ENCODE peak calls at places on chromosomes 4 and X, in five cellular contexts. X is coronary artery, F is A549, O is WTC11, W is right lobe of liver. V is an unnamed sample.

GRCh38 chr4:164441131-164441530 is 312.8 kb upstream of the SMIM31 start:
- DNase-seq in F (no peak), X (no peak), W (no peak), O (no peak), V (no peak)

GRCh38 chr4:107834241-107834856 is 9.6 kb downstream of the SGMS2 start:
- DNase-seq in O (no peak), X (no peak), W (no peak), F (no peak), V (no peak)

GRCh38 chrX:106751407-106751806 is 24.9 kb downstream of the RNF128 start:
- DNase-seq in O (no peak), W (no peak), X (no peak), F (no peak), V (no peak)

GRCh38 chr4:118265312-118266144 is 87.3 kb downstream of the PRSS12 start:
- DNase-seq in F (no peak), W (peak; percentile 54), X (no peak), O (peak; percentile 63), V (no peak)

GRCh38 chrX:137025930-137026329 is 7.9 kb downstream of the GPR101 start:
- DNase-seq in W (no peak), X (no peak), F (no peak), O (no peak), V (no peak)

GRCh38 chrX:118724775-118725174 is 2.6 kb upstream of the IL13RA1 start:
- DNase-seq in W (no peak), O (no peak), X (no peak), F (peak; percentile 15), V (no peak)

GRCh38 chr4:96352051-96352517 is 512.2 kb downstream of the PDHA2 start:
- DNase-seq in F (no peak), W (no peak), X (no peak), O (peak; percentile 32), V (no peak)

GRCh38 chr4:40699648-40700047 is 50.1 kb upstream of the NSUN7 start:
- DNase-seq in F (no peak), W (no peak), X (no peak), O (no peak), V (no peak)

GRCh38 chr4:138938371-138938699 is 77.2 kb upstream of the NOCT start:
- DNase-seq in F (peak; percentile 11), O (no peak), W (no peak), X (no peak), V (no peak)

GRCh38 chr4:8840006-8840793 is 31.4 kb downstream of the HMX1 start:
- DNase-seq in F (no peak), O (no peak), X (peak; percentile 62), W (peak; percentile 6), V (no peak)
- TF ChIP-seq CTCF in F (no peak), O (no peak), X (no peak), W (no peak), V (no peak)

DNA sequence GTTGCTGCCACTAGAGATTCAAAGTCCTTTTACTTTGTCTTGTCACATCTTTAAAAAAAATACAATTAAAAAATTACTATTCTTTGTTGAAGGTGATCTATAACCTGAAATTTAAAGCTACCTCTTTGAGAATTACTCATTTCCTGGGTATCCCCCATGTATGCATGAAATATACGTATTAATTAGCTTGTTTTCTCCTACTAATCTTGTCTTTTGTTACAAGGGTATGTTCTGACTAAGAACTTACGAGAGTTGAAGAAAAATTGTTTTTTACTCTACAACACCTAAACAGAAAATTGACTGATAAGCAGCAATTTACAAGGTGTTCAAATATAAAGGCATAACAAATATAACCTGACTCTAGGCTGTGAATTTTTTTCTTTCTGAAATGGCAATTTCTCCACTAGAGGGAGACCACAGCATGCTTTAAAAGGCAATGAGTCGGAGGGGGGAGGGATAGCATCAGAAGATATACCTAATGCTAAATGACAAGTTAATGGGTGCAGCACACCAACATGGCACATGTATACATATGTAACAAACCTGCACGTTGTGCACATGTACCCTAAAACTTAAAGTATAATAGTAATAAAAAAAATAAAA is 249.6 kb downstream of the OPHN1 start:
- DNase-seq in F (peak; percentile 12), X (no peak), W (no peak), O (no peak), V (no peak)
- TF ChIP-seq CTCF in F (peak; percentile 56), X (no peak), W (peak; percentile 52), O (no peak), V (peak; percentile 15)

DNA sequence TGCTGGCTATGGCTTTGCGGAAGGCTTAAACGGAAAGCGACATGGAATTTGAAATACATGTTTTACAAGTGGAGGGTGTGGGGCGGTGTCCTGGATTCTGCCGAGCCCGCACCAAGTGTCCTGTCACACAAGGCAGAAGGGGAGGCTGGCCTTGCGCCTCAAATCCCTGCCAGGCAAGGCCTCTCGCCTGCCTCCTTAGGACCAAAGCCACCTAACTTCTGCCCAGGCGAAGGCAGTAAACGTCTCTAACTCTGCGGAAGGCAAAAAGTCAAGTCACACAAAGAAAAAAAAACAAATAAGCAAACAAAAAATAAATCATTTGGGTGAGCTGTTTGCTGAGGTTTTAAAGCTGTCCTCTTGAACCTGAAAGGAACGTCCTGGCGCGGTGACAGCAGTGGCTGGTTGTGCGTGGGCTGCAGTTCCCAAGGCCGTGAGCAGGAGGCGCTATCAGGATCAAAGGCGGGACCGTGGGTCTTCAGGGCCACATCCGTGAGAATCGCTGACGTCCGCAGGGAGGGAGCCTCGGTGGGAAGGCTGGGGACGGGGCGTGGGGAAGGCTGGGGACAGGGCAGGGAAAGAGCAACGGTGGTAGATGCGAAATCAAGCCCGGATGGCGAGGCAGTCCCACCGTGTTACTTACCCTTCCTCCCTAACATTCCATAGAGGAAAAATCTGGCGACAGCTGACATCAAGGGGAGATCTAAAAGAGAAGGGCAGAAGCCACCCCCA is 99.1 kb downstream of the TRAPPC11 start:
- DNase-seq in F (no peak), X (no peak), W (peak; percentile 38), O (peak; percentile 77), V (peak; percentile 70)
- TF ChIP-seq CTCF in F (no peak), X (no peak), W (peak; percentile 30), O (peak; percentile 67), V (peak; percentile 28)

DNA sequence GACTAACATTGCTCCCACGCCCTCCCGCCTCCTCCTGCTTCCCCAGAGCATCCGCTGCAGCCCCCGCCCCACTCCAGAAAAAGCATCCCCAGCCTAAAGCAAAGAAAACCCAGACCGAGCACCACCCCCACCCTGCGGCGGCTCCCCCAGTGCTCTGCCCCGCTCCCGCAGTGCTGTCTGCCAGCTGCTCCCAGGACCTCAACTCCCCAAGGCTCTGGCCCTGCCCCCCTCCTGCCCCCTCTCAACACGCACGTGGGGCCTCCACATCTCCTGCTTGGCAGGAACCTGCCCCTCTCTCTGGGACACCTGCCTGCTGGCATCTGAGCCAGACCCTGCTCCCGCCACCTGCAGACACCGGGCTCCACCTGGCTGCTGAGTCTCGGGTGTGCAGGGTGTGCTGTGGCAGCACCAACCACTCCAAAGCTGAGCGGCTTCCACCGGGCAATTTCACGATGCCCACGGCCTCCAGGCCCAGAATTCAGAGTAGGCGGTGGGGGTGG is 79.4 kb downstream of the FAM53A start:
- DNase-seq in W (peak; percentile 19), X (no peak), O (no peak), F (no peak), V (peak; percentile 15)
- TF ChIP-seq CTCF in W (no peak), X (no peak), O (no peak), F (no peak), V (peak; percentile 10)

DNA sequence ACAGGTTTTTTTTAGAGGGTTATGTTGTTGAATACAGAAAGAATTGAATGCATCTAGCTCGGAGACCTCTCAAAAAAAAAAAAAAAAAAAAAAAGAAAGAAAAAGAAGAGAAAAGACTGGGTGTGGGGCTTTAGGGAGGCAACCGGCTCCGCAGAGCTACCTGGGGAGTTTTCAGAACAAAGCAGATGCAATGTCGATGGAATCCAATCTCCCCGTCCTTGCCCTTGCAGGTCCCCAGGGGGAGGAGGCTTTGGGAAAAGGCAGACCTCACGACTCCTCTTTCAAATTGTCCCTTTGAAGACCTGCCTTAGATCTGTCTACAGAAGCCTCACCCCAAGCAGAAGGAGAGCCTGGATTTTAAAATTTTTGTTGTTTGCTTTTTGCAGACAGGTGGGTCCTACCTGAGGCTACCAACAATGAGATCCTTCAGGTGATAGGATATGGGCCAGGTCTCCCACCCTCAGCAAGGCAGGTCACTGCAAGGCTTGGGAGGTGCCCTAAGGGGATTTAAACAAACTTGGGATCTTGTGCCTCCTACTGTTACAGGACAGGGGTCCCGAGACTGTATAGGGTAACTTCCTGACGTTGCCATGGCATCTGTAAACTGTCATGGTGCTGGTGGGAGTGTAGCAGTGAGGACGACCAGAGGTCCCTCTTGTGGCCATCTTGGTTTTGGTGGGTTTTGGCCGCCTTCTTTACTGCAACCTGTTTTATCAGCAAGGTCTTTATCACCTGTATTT is 75.2 kb upstream of the PRKX start:
- DNase-seq in X (no peak), F (no peak), O (peak; percentile 22), W (no peak), V (no peak)
- TF ChIP-seq CTCF in X (no peak), F (no peak), O (no peak), W (no peak), V (no peak)

V was measured in heart left ventricle.